ENCODE peak calls at places on chromosome 10, in seven cellular contexts. One of them, this sample, is unnamed.

GRCh38 chr10:122044713-122045112 is 55.8 kb downstream of the TACC2 start:
- DNase-seq in CD4-positive, alpha-beta T cell: no peak
- DNase-seq in foreskin fibroblast: peak
- DNase-seq in psoas muscle: peak
- DNase-seq in MCF 10A: no peak
- DNase-seq in pancreas: no peak
- DNase-seq in astrocyte of the spinal cord: peak
- DNase-seq in this sample: no peak

GRCh38 chr10:7133270-7133669 is 277.6 kb downstream of the SFMBT2 start:
- DNase-seq in CD4-positive, alpha-beta T cell: no peak
- DNase-seq in foreskin fibroblast: no peak
- DNase-seq in psoas muscle: no peak
- DNase-seq in MCF 10A: no peak
- DNase-seq in pancreas: no peak
- DNase-seq in astrocyte of the spinal cord: peak
- DNase-seq in this sample: no peak

GRCh38 chr10:58856508-58857240 is 319.8 kb upstream of the PHYHIPL start:
- DNase-seq in CD4-positive, alpha-beta T cell: no peak
- DNase-seq in foreskin fibroblast: peak
- DNase-seq in psoas muscle: peak
- DNase-seq in MCF 10A: peak
- DNase-seq in pancreas: no peak
- DNase-seq in astrocyte of the spinal cord: peak
- DNase-seq in this sample: peak

GRCh38 chr10:72928798-72929197 is 25.8 kb downstream of the PLA2G12B start:
- DNase-seq in CD4-positive, alpha-beta T cell: no peak
- DNase-seq in foreskin fibroblast: no peak
- DNase-seq in psoas muscle: no peak
- DNase-seq in MCF 10A: no peak
- DNase-seq in pancreas: no peak
- DNase-seq in astrocyte of the spinal cord: no peak
- DNase-seq in this sample: no peak

GRCh38 chr10:101968910-101969321 is 87.1 kb downstream of the ARMH3 start:
- DNase-seq in CD4-positive, alpha-beta T cell: no peak
- DNase-seq in foreskin fibroblast: no peak
- DNase-seq in psoas muscle: no peak
- DNase-seq in MCF 10A: no peak
- DNase-seq in pancreas: no peak
- DNase-seq in astrocyte of the spinal cord: no peak
- DNase-seq in this sample: no peak

GRCh38 chr10:12785338-12785934 is 216.1 kb downstream of the CCDC3 start:
- DNase-seq in CD4-positive, alpha-beta T cell: no peak
- DNase-seq in foreskin fibroblast: no peak
- DNase-seq in psoas muscle: no peak
- DNase-seq in MCF 10A: no peak
- DNase-seq in pancreas: no peak
- DNase-seq in astrocyte of the spinal cord: no peak
- DNase-seq in this sample: no peak

GRCh38 chr10:92080244-92080643 is 156.7 kb downstream of the BTAF1 start:
- DNase-seq in CD4-positive, alpha-beta T cell: no peak
- DNase-seq in foreskin fibroblast: no peak
- DNase-seq in psoas muscle: no peak
- DNase-seq in MCF 10A: no peak
- DNase-seq in pancreas: no peak
- DNase-seq in astrocyte of the spinal cord: no peak
- DNase-seq in this sample: no peak

GRCh38 chr10:71213761-71214440 is 1.5 kb downstream of the UNC5B start:
- DNase-seq in CD4-positive, alpha-beta T cell: no peak
- DNase-seq in foreskin fibroblast: peak
- DNase-seq in psoas muscle: no peak
- DNase-seq in MCF 10A: peak
- DNase-seq in pancreas: peak
- DNase-seq in astrocyte of the spinal cord: peak
- DNase-seq in this sample: no peak

GRCh38 chr10:96470108-96470743 is 43.5 kb downstream of the TLL2 start:
- DNase-seq in CD4-positive, alpha-beta T cell: no peak
- DNase-seq in foreskin fibroblast: no peak
- DNase-seq in psoas muscle: no peak
- DNase-seq in MCF 10A: peak
- DNase-seq in pancreas: no peak
- DNase-seq in astrocyte of the spinal cord: peak
- DNase-seq in this sample: no peak

GRCh38 chr10:103967433-103968142 is 648 bp downstream of the SLK start:
- DNase-seq in CD4-positive, alpha-beta T cell: no peak
- DNase-seq in foreskin fibroblast: peak
- DNase-seq in psoas muscle: no peak
- DNase-seq in MCF 10A: peak
- DNase-seq in pancreas: no peak
- DNase-seq in astrocyte of the spinal cord: peak
- DNase-seq in this sample: no peak

GRCh38 chr10:2858452-2858851 is 208.9 kb upstream of the PFKP start:
- DNase-seq in CD4-positive, alpha-beta T cell: no peak
- DNase-seq in foreskin fibroblast: no peak
- DNase-seq in psoas muscle: no peak
- DNase-seq in MCF 10A: no peak
- DNase-seq in pancreas: no peak
- DNase-seq in astrocyte of the spinal cord: no peak
- DNase-seq in this sample: no peak

GRCh38 chr10:101152316-101152715 is 21.2 kb downstream of the TLX1 start:
- DNase-seq in CD4-positive, alpha-beta T cell: no peak
- DNase-seq in foreskin fibroblast: no peak
- DNase-seq in psoas muscle: no peak
- DNase-seq in MCF 10A: no peak
- DNase-seq in pancreas: no peak
- DNase-seq in astrocyte of the spinal cord: no peak
- DNase-seq in this sample: no peak

DNA sequence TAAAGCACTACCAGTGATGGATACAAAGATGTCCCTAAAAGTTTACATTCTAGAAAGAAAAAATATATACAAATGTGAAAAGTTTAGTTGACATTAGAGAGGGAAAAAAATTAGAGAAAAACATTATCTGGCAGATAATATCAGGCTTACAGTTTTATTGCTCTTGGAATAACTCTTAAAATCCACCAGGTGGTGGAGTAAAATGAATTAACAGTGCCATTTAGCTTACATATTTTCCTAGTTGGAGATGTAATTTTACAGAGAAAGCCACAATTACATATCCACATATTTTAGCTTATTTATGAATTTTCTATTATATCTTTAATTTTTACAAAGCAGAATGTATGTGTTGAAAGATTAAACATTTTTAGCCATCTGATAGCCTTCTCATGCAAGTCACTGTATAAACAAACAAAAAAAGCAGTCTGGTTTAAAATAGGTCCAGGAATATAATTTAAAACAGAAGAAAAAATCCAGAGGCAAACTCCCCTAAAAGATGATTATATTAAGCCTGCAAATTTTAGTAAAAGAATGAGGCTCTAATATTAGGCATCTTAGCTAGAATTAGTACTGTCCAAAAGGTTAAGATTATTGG is 6.5 kb downstream of the CABCOCO1 start:
- DNase-seq in CD4-positive, alpha-beta T cell: no peak
- DNase-seq in foreskin fibroblast: no peak
- DNase-seq in psoas muscle: no peak
- DNase-seq in MCF 10A: no peak
- DNase-seq in pancreas: no peak
- DNase-seq in astrocyte of the spinal cord: no peak
- DNase-seq in this sample: no peak
- TF ChIP-seq CTCF in CD4-positive, alpha-beta T cell: no peak
- TF ChIP-seq CTCF in foreskin fibroblast: no peak
- TF ChIP-seq CTCF in psoas muscle: no peak
- TF ChIP-seq CTCF in MCF 10A: no peak
- TF ChIP-seq CTCF in pancreas: no peak
- TF ChIP-seq CTCF in astrocyte of the spinal cord: no peak
- TF ChIP-seq CTCF in this sample: peak

GRCh38 chr10:4981722-4982471 is 18.7 kb downstream of the AKR1C1 start:
- DNase-seq in CD4-positive, alpha-beta T cell: no peak
- DNase-seq in foreskin fibroblast: peak
- DNase-seq in psoas muscle: no peak
- DNase-seq in MCF 10A: peak
- DNase-seq in pancreas: peak
- DNase-seq in astrocyte of the spinal cord: peak
- DNase-seq in this sample: no peak
- TF ChIP-seq CTCF in CD4-positive, alpha-beta T cell: peak
- TF ChIP-seq CTCF in foreskin fibroblast: peak
- TF ChIP-seq CTCF in psoas muscle: peak
- TF ChIP-seq CTCF in MCF 10A: peak
- TF ChIP-seq CTCF in pancreas: peak
- TF ChIP-seq CTCF in astrocyte of the spinal cord: peak
- TF ChIP-seq CTCF in this sample: peak

GRCh38 chr10:80202934-80203834 is 2.2 kb downstream of the ANXA11 start:
- DNase-seq in CD4-positive, alpha-beta T cell: peak
- DNase-seq in foreskin fibroblast: peak
- DNase-seq in psoas muscle: peak
- DNase-seq in MCF 10A: peak
- DNase-seq in pancreas: peak
- DNase-seq in astrocyte of the spinal cord: peak
- DNase-seq in this sample: peak
- TF ChIP-seq CTCF in CD4-positive, alpha-beta T cell: peak
- TF ChIP-seq CTCF in foreskin fibroblast: peak
- TF ChIP-seq CTCF in psoas muscle: peak
- TF ChIP-seq CTCF in MCF 10A: peak
- TF ChIP-seq CTCF in pancreas: no peak
- TF ChIP-seq CTCF in astrocyte of the spinal cord: no peak
- TF ChIP-seq CTCF in this sample: peak

GRCh38 chr10:63629363-63630084 is 108.3 kb downstream of the REEP3 start:
- DNase-seq in CD4-positive, alpha-beta T cell: peak
- DNase-seq in foreskin fibroblast: peak
- DNase-seq in psoas muscle: peak
- DNase-seq in MCF 10A: peak
- DNase-seq in pancreas: peak
- DNase-seq in astrocyte of the spinal cord: peak
- DNase-seq in this sample: peak
- TF ChIP-seq CTCF in CD4-positive, alpha-beta T cell: peak
- TF ChIP-seq CTCF in foreskin fibroblast: peak
- TF ChIP-seq CTCF in psoas muscle: peak
- TF ChIP-seq CTCF in MCF 10A: peak
- TF ChIP-seq CTCF in pancreas: peak
- TF ChIP-seq CTCF in astrocyte of the spinal cord: peak
- TF ChIP-seq CTCF in this sample: peak

GRCh38 chr10:77036993-77037734 is 600.4 kb downstream of the KCNMA1 start:
- DNase-seq in CD4-positive, alpha-beta T cell: no peak
- DNase-seq in foreskin fibroblast: no peak
- DNase-seq in psoas muscle: no peak
- DNase-seq in MCF 10A: peak
- DNase-seq in pancreas: no peak
- DNase-seq in astrocyte of the spinal cord: peak
- DNase-seq in this sample: peak
- TF ChIP-seq CTCF in CD4-positive, alpha-beta T cell: peak
- TF ChIP-seq CTCF in foreskin fibroblast: peak
- TF ChIP-seq CTCF in psoas muscle: peak
- TF ChIP-seq CTCF in MCF 10A: peak
- TF ChIP-seq CTCF in pancreas: peak
- TF ChIP-seq CTCF in astrocyte of the spinal cord: peak
- TF ChIP-seq CTCF in this sample: peak

GRCh38 chr10:117322258-117322657 is 53.0 kb downstream of the PDZD8 start:
- DNase-seq in CD4-positive, alpha-beta T cell: no peak
- DNase-seq in foreskin fibroblast: no peak
- DNase-seq in psoas muscle: no peak
- DNase-seq in MCF 10A: no peak
- DNase-seq in pancreas: no peak
- DNase-seq in astrocyte of the spinal cord: peak
- DNase-seq in this sample: no peak

GRCh38 chr10:117320050-117320665 is 55.1 kb downstream of the PDZD8 start:
- DNase-seq in CD4-positive, alpha-beta T cell: no peak
- DNase-seq in foreskin fibroblast: no peak
- DNase-seq in psoas muscle: no peak
- DNase-seq in MCF 10A: peak
- DNase-seq in pancreas: no peak
- DNase-seq in astrocyte of the spinal cord: peak
- DNase-seq in this sample: no peak

GRCh38 chr10:117324367-117324766 is 50.9 kb downstream of the PDZD8 start:
- DNase-seq in CD4-positive, alpha-beta T cell: no peak
- DNase-seq in foreskin fibroblast: no peak
- DNase-seq in psoas muscle: no peak
- DNase-seq in MCF 10A: no peak
- DNase-seq in pancreas: no peak
- DNase-seq in astrocyte of the spinal cord: no peak
- DNase-seq in this sample: no peak

GRCh38 chr10:117313641-117314040 is 61.6 kb downstream of the PDZD8 start:
- DNase-seq in CD4-positive, alpha-beta T cell: no peak
- DNase-seq in foreskin fibroblast: no peak
- DNase-seq in psoas muscle: no peak
- DNase-seq in MCF 10A: no peak
- DNase-seq in pancreas: no peak
- DNase-seq in astrocyte of the spinal cord: no peak
- DNase-seq in this sample: no peak

DNA sequence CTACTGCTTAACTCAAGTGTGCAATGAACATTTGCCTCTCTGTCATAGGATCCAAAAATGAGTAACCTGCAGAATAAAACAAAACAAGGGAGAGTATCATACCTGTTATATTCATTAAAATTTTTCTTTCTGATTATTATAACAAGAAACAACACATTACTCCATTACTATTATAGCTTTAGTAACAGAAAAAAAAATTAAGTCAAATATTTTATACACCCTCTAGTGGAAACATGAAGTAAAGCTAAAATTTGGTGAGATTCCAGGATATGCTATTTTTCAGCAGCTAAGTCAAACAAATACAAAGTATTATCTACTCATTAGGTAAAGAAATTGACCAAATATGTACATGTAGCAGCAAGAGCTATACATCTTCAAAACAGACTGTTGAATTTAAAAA is 56.3 kb downstream of the PDZD8 start:
- DNase-seq in CD4-positive, alpha-beta T cell: no peak
- DNase-seq in foreskin fibroblast: no peak
- DNase-seq in psoas muscle: no peak
- DNase-seq in MCF 10A: no peak
- DNase-seq in pancreas: no peak
- DNase-seq in astrocyte of the spinal cord: peak
- DNase-seq in this sample: no peak
- TF ChIP-seq CTCF in CD4-positive, alpha-beta T cell: peak
- TF ChIP-seq CTCF in foreskin fibroblast: peak
- TF ChIP-seq CTCF in psoas muscle: peak
- TF ChIP-seq CTCF in MCF 10A: peak
- TF ChIP-seq CTCF in pancreas: no peak
- TF ChIP-seq CTCF in astrocyte of the spinal cord: peak
- TF ChIP-seq CTCF in this sample: peak

GRCh38 chr10:47013469-47014169 is 102.4 kb downstream of the PTPN20 start:
- DNase-seq in CD4-positive, alpha-beta T cell: no peak
- DNase-seq in foreskin fibroblast: no peak
- DNase-seq in psoas muscle: peak
- DNase-seq in MCF 10A: no peak
- DNase-seq in pancreas: no peak
- DNase-seq in astrocyte of the spinal cord: no peak
- DNase-seq in this sample: no peak
- TF ChIP-seq CTCF in CD4-positive, alpha-beta T cell: no peak
- TF ChIP-seq CTCF in foreskin fibroblast: no peak
- TF ChIP-seq CTCF in psoas muscle: no peak
- TF ChIP-seq CTCF in MCF 10A: no peak
- TF ChIP-seq CTCF in pancreas: no peak
- TF ChIP-seq CTCF in astrocyte of the spinal cord: no peak
- TF ChIP-seq CTCF in this sample: no peak

GRCh38 chr10:1372212-1372611 is 316.0 kb downstream of the WDR37 start:
- DNase-seq in CD4-positive, alpha-beta T cell: no peak
- DNase-seq in foreskin fibroblast: no peak
- DNase-seq in psoas muscle: no peak
- DNase-seq in MCF 10A: no peak
- DNase-seq in pancreas: no peak
- DNase-seq in astrocyte of the spinal cord: no peak
- DNase-seq in this sample: no peak
- TF ChIP-seq CTCF in CD4-positive, alpha-beta T cell: no peak
- TF ChIP-seq CTCF in foreskin fibroblast: no peak
- TF ChIP-seq CTCF in psoas muscle: no peak
- TF ChIP-seq CTCF in MCF 10A: no peak
- TF ChIP-seq CTCF in pancreas: no peak
- TF ChIP-seq CTCF in astrocyte of the spinal cord: no peak
- TF ChIP-seq CTCF in this sample: no peak

This sample was measured in osteocyte.